ENCODE peak calls at places on chromosomes 12 and 14, in four cellular contexts. One of them, this sample, is unnamed.
A peak's percentile ranks its signal among the peaks of the same experiment; 100 is the strongest.

GRCh38 chr12:27870939-27871338 is 90.9 kb upstream of the MANSC4 start:
- DNase-seq in stomach: no peak
- DNase-seq in activated B cell treated with CpG ODN at 0.5 μM for 24 hours: no peak
- DNase-seq in upper lobe of right lung: no peak
- DNase-seq in this sample: no peak

GRCh38 chr12:131509706-131510105 is 201.2 kb upstream of the SFSWAP start:
- DNase-seq in activated B cell treated with CpG ODN at 0.5 μM for 24 hours: no peak
- DNase-seq in upper lobe of right lung: peak; percentile 78
- DNase-seq in stomach: no peak
- DNase-seq in this sample: no peak

GRCh38 chr12:116959845-116960514 is 49.2 kb downstream of the FBXW8 start:
- DNase-seq in stomach: no peak
- DNase-seq in activated B cell treated with CpG ODN at 0.5 μM for 24 hours: no peak
- DNase-seq in upper lobe of right lung: no peak
- DNase-seq in this sample: no peak

GRCh38 chr14:70027785-70028428 is 148.7 kb downstream of the SMOC1 start:
- DNase-seq in upper lobe of right lung: peak; percentile 85
- DNase-seq in stomach: peak; percentile 81
- DNase-seq in activated B cell treated with CpG ODN at 0.5 μM for 24 hours: peak; percentile 55
- DNase-seq in this sample: peak; percentile 90

GRCh38 chr12:51683763-51684357 is 92.8 kb downstream of the SCN8A start:
- DNase-seq in upper lobe of right lung: no peak
- DNase-seq in stomach: peak; percentile 38
- DNase-seq in activated B cell treated with CpG ODN at 0.5 μM for 24 hours: no peak
- DNase-seq in this sample: no peak

GRCh38 chr14:90808759-90809529 is 7.3 kb downstream of the TTC7B start:
- DNase-seq in activated B cell treated with CpG ODN at 0.5 μM for 24 hours: no peak
- DNase-seq in upper lobe of right lung: no peak
- DNase-seq in stomach: no peak
- DNase-seq in this sample: no peak

GRCh38 chr12:87425942-87426554 is 603.2 kb downstream of the C12orf50 start:
- DNase-seq in stomach: no peak
- DNase-seq in activated B cell treated with CpG ODN at 0.5 μM for 24 hours: no peak
- DNase-seq in upper lobe of right lung: no peak
- DNase-seq in this sample: no peak

GRCh38 chr12:38915783-38916182 is 10.4 kb upstream of the CPNE8 start:
- DNase-seq in activated B cell treated with CpG ODN at 0.5 μM for 24 hours: no peak
- DNase-seq in upper lobe of right lung: no peak
- DNase-seq in stomach: no peak
- DNase-seq in this sample: no peak

GRCh38 chr12:121009744-121010143 is 6.5 kb downstream of the C12orf43 start:
- DNase-seq in activated B cell treated with CpG ODN at 0.5 μM for 24 hours: no peak
- DNase-seq in upper lobe of right lung: no peak
- DNase-seq in stomach: peak; percentile 76
- DNase-seq in this sample: peak; percentile 38

GRCh38 chr14:50862171-50862570 is 9.7 kb upstream of the ABHD12B start:
- DNase-seq in stomach: no peak
- DNase-seq in upper lobe of right lung: no peak
- DNase-seq in activated B cell treated with CpG ODN at 0.5 μM for 24 hours: no peak
- DNase-seq in this sample: no peak

GRCh38 chr14:105881021-105881930 is 354.9 kb downstream of the TMEM121 start:
- DNase-seq in activated B cell treated with CpG ODN at 0.5 μM for 24 hours: no peak
- DNase-seq in stomach: peak; percentile 22
- DNase-seq in upper lobe of right lung: peak; percentile 55
- DNase-seq in this sample: no peak

GRCh38 chr14:103401223-103402214 is 16.3 kb downstream of the MARK3 start:
- DNase-seq in upper lobe of right lung: no peak
- DNase-seq in stomach: no peak
- DNase-seq in activated B cell treated with CpG ODN at 0.5 μM for 24 hours: no peak
- DNase-seq in this sample: no peak

GRCh38 chr12:79596719-79597350 is 93.9 kb downstream of the PAWR start:
- DNase-seq in activated B cell treated with CpG ODN at 0.5 μM for 24 hours: no peak
- DNase-seq in stomach: no peak
- DNase-seq in upper lobe of right lung: no peak
- DNase-seq in this sample: no peak

GRCh38 chr12:54017027-54017788 is 8.4 kb downstream of the HOXC8 start:
- DNase-seq in upper lobe of right lung: no peak
- DNase-seq in activated B cell treated with CpG ODN at 0.5 μM for 24 hours: no peak
- DNase-seq in stomach: no peak
- DNase-seq in this sample: no peak

GRCh38 chr12:54017845-54018607 is 9.2 kb downstream of the HOXC8 start:
- DNase-seq in stomach: peak; percentile 67
- DNase-seq in activated B cell treated with CpG ODN at 0.5 μM for 24 hours: peak; percentile 67
- DNase-seq in upper lobe of right lung: peak; percentile 84
- DNase-seq in this sample: no peak

GRCh38 chr12:54019924-54020586 is 8.2 kb upstream of the HOXC6 start:
- DNase-seq in activated B cell treated with CpG ODN at 0.5 μM for 24 hours: no peak
- DNase-seq in stomach: no peak
- DNase-seq in upper lobe of right lung: no peak
- DNase-seq in this sample: no peak

GRCh38 chr12:54019111-54019811 is 9.0 kb upstream of the HOXC6 start:
- DNase-seq in stomach: no peak
- DNase-seq in activated B cell treated with CpG ODN at 0.5 μM for 24 hours: no peak
- DNase-seq in upper lobe of right lung: no peak
- DNase-seq in this sample: no peak

DNA sequence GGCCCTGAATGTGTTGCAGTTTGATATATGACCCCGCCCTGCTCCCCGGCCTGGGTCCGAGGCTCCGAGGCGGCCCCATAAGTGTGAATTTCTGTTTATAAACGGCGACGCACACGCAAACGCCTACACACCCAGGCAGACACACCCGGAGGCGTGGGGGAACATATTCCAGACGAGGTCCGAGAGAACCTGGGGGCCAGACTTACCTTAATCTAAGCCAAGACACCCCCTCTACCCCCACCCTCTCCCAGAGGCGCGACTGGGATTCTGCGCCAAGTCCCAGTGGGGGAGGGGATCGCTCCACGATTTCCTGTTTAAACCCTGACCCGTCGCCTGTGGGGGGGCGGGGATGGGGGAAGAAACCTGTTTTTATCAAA is 9.6 kb upstream of the HOXC6 start:
- DNase-seq in activated B cell treated with CpG ODN at 0.5 μM for 24 hours: no peak
- DNase-seq in stomach: no peak
- DNase-seq in upper lobe of right lung: no peak
- DNase-seq in this sample: no peak
- TF ChIP-seq CTCF in activated B cell treated with CpG ODN at 0.5 μM for 24 hours: no peak
- TF ChIP-seq CTCF in stomach: no peak
- TF ChIP-seq CTCF in upper lobe of right lung: no peak
- TF ChIP-seq CTCF in this sample: no peak

DNA sequence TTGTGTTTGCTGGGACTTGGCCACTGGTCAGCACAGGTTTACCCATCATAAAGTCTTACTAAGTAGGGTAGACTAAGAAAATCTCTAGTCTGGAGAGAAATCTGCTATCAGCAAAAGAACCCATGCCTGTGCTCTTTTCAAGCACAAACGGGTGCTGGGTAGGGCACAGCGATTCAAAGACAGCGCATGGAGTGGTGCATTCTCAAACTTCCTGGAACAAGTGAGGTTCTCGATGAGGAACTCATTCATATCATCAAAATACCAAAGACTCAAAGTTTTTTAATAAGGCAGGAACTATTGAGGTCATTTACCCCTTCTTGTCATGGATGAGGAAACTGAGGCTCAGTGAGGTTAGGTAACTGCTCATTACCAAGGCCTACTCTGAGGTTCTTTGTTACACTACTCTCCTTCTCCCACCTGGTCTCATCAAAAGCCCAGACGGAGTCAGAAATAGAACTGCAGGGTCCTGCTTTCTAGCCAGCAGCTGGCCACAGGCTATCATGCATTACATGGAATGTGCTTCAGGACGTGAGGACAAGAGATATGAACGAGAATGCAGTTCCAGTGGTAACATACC is 390.3 kb downstream of the ZFP36L1 start:
- DNase-seq in stomach: no peak
- DNase-seq in activated B cell treated with CpG ODN at 0.5 μM for 24 hours: no peak
- DNase-seq in upper lobe of right lung: no peak
- DNase-seq in this sample: no peak
- TF ChIP-seq CTCF in stomach: no peak
- TF ChIP-seq CTCF in activated B cell treated with CpG ODN at 0.5 μM for 24 hours: no peak
- TF ChIP-seq CTCF in upper lobe of right lung: no peak
- TF ChIP-seq CTCF in this sample: no peak

DNA sequence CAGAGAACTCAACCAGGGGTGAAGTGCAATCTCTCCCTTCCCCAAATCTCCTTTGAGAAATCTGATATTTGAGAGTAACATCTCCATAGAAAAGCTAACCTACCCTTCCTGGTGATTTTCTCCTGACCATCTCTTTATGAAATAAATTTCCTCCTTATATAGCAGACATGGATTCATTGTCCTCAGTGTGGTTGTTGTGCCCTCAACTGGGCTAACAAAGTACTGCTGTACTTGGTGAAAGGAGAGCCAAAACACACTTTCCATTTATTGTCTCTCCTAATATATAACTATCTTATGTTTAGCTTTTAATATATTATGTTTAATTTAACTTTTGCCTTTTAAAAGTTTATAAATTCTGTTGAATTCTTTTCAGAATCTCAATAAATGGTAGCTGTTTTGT is 65.1 kb upstream of the SLCO1B1 start:
- DNase-seq in activated B cell treated with CpG ODN at 0.5 μM for 24 hours: no peak
- DNase-seq in stomach: no peak
- DNase-seq in upper lobe of right lung: no peak
- DNase-seq in this sample: no peak
- TF ChIP-seq CTCF in activated B cell treated with CpG ODN at 0.5 μM for 24 hours: no peak
- TF ChIP-seq CTCF in stomach: no peak
- TF ChIP-seq CTCF in upper lobe of right lung: peak; percentile 21
- TF ChIP-seq CTCF in this sample: peak; percentile 73

DNA sequence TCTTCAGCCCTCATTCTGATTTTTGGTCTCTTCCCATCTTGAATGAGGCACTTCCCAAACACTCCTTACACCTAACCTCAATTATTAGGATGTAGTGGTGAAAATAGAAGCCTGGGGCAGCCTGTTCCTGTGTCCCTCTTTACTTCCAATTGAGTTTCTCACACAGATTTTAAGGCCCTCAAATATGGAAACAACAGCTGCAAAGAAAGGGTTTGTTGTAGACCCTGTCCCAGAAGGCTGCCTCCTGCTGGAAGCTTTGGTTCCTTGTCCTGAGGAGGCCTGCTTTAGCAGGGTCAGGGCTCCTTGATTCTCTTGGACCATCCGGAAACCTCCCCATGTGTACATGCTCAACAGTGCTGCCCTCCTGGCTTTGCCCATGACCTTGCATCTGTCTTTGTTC is 101.3 kb downstream of the TGFB3 start:
- DNase-seq in activated B cell treated with CpG ODN at 0.5 μM for 24 hours: no peak
- DNase-seq in upper lobe of right lung: no peak
- DNase-seq in stomach: no peak
- DNase-seq in this sample: no peak
- TF ChIP-seq CTCF in activated B cell treated with CpG ODN at 0.5 μM for 24 hours: no peak
- TF ChIP-seq CTCF in upper lobe of right lung: no peak
- TF ChIP-seq CTCF in stomach: no peak
- TF ChIP-seq CTCF in this sample: no peak

DNA sequence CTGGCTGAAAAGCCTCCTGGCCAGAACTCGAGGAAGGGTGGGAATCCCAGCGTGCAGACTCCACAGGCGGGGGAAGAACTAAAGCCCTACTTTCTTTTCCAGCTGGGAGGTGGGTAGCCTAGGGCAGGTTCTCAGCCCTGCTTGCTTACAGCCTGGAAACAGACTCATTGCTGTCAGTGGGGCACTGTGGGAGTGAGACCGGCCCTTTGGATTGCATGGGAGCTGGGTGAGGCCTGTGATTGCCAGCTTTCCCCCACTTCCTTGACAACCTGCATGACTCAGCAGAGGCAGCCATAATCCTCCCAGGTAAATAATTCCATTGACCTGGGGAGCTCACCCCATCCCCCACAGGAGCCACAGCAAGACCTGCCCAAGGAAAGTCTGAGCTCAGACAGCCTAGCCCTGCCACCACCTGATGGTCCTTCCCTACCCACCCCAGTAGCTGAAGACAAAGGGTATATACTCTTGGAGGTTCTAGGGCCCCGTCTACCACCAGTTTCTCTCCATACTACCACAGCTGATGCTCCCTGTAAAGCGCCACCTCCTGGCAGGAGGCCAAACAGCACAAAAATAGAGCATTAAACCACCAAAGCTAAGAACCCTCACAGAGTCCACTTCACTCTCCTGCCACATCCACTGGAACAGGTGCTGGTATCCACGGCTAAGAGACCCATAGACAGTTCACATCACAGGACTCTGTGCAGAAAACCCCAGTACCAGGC is 294.1 kb downstream of the SEC23A start:
- DNase-seq in upper lobe of right lung: no peak
- DNase-seq in activated B cell treated with CpG ODN at 0.5 μM for 24 hours: no peak
- DNase-seq in stomach: peak; percentile 26
- DNase-seq in this sample: no peak
- TF ChIP-seq CTCF in upper lobe of right lung: no peak
- TF ChIP-seq CTCF in activated B cell treated with CpG ODN at 0.5 μM for 24 hours: no peak
- TF ChIP-seq CTCF in stomach: no peak
- TF ChIP-seq CTCF in this sample: peak; percentile 23

GRCh38 chr12:124556067-124556466 is 11.3 kb downstream of the NCOR2 start:
- DNase-seq in activated B cell treated with CpG ODN at 0.5 μM for 24 hours: no peak
- DNase-seq in upper lobe of right lung: no peak
- DNase-seq in stomach: no peak
- DNase-seq in this sample: no peak
- TF ChIP-seq CTCF in activated B cell treated with CpG ODN at 0.5 μM for 24 hours: no peak
- TF ChIP-seq CTCF in upper lobe of right lung: no peak
- TF ChIP-seq CTCF in stomach: no peak
- TF ChIP-seq CTCF in this sample: no peak

DNA sequence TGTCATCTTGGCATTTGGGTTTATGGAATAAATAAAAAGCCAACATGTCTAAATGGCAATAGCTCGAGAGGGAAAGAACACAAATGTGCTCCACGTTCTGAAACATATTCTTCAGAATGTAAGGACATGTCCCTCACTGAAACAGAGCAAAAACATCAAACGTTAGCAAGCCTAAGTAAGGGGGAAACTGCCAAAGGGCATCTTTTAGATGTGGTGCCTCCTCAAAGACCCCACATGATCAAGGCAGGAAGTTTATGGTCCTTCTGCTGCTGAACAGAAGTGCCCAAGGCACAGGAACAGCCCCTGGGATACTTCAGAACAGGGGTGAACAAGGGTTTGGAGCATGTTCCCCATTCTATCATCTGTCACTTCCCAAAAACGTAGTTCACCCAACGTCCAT is 227.0 kb downstream of the ANO2 start:
- DNase-seq in stomach: no peak
- DNase-seq in upper lobe of right lung: no peak
- DNase-seq in activated B cell treated with CpG ODN at 0.5 μM for 24 hours: no peak
- DNase-seq in this sample: no peak
- TF ChIP-seq CTCF in stomach: no peak
- TF ChIP-seq CTCF in upper lobe of right lung: no peak
- TF ChIP-seq CTCF in activated B cell treated with CpG ODN at 0.5 μM for 24 hours: no peak
- TF ChIP-seq CTCF in this sample: no peak